ENCODE peak calls at places on chromosomes 2 and 18, in five cellular contexts. K is lower lobe of right lung, V is thoracic aorta, T is DND-41, S is pancreas. U is an unnamed sample. For H3K36me3, the result is how much of the 10 kb centered on the place peaks cover.

GRCh38 chr18:55439036-55439435 is 149.0 kb downstream of the TCF4 start:
- DNase-seq in K (no peak), V (no peak), T (no peak), S (no peak), U (no peak)

GRCh38 chr2:24671230-24671629 is 122.0 kb downstream of the PTRHD1 start:
- DNase-seq in K (no peak), V (no peak), T (no peak), S (no peak), U (no peak)

GRCh38 chr2:48829569-48829968 is 74.0 kb upstream of the LHCGR start:
- DNase-seq in K (no peak), V (no peak), T (no peak), S (no peak), U (no peak)

GRCh38 chr2:43985359-43985758 is 10.4 kb downstream of the LRPPRC start:
- DNase-seq in K (no peak), V (no peak), T (no peak), S (no peak), U (no peak)

GRCh38 chr2:71538241-71538640 is 84.9 kb downstream of the DYSF start:
- DNase-seq in K (no peak), V (no peak), T (no peak), S (no peak), U (no peak)

GRCh38 chr2:138531913-138532312 is 30.3 kb downstream of the SPOPL start:
- DNase-seq in K (no peak), V (no peak), T (no peak), S (no peak), U (no peak)

GRCh38 chr2:220090050-220090449 is 462.6 kb downstream of the SLC4A3 start:
- DNase-seq in K (no peak), V (no peak), T (no peak), S (no peak), U (no peak)

GRCh38 chr2:10448208-10448645 is at the start of gene ODC1:
- DNase-seq in K (peak), V (peak), T (peak), S (peak), U (peak)

GRCh38 chr18:28794459-28795245 is 617.7 kb upstream of the CDH2 start:
- DNase-seq in K (no peak), V (no peak), T (no peak), S (no peak), U (no peak)

GRCh38 chr2:113930448-113930847 is 40.6 kb downstream of the ACTR3 start:
- DNase-seq in K (no peak), V (no peak), T (no peak), S (no peak), U (no peak)

GRCh38 chr2:160402997-160403979 is 90.3 kb downstream of the RBMS1 start:
- DNase-seq in K (no peak), V (no peak), T (no peak), S (no peak), U (no peak)

GRCh38 chr2:25808006-25808383 is 70.3 kb downstream of the ASXL2 start:
- DNase-seq in K (no peak), V (no peak), T (no peak), S (no peak), U (no peak)

GRCh38 chr2:216560695-216561370 is 62.2 kb downstream of the RPL37A start:
- DNase-seq in K (no peak), V (peak), T (no peak), S (no peak), U (peak)

GRCh38 chr2:129906139-129906860 is 73.2 kb upstream of the RAB6C start:
- DNase-seq in K (no peak), V (no peak), T (no peak), S (peak), U (no peak)

GRCh38 chr18:62616331-62616805 is 93.5 kb downstream of the ZCCHC2 start:
- DNase-seq in K (no peak), V (no peak), T (no peak), S (no peak), U (no peak)

GRCh38 chr2:235669983-235670962 is 176.4 kb downstream of the AGAP1 start:
- DNase-seq in K (peak), V (no peak), T (no peak), S (peak), U (peak)

GRCh38 chr2:18934886-18935285 is 345.5 kb upstream of the NT5C1B start:
- DNase-seq in K (no peak), V (no peak), T (no peak), S (no peak), U (no peak)

GRCh38 chr2:9071032-9071431 is 67.5 kb upstream of the MBOAT2 start:
- DNase-seq in K (no peak), V (no peak), T (no peak), S (no peak), U (no peak)

GRCh38 chr2:36695746-36696415 is 626 bp upstream of the VIT start:
- DNase-seq in K (no peak), V (no peak), T (no peak), S (no peak), U (no peak)

GRCh38 chr2:183242937-183243336 is 118.7 kb downstream of the NUP35 start:
- DNase-seq in K (no peak), V (no peak), T (no peak), S (no peak), U (no peak)

GRCh38 chr2:127095367-127095641 is 11.7 kb downstream of the BIN1 start:
- DNase-seq in K (peak), V (no peak), T (no peak), S (no peak), U (no peak)

GRCh38 chr2:189302274-189302948 is 122.8 kb upstream of the COL5A2 start:
- DNase-seq in K (no peak), V (no peak), T (no peak), S (no peak), U (no peak)

GRCh38 chr18:34933880-34934689 is 107.1 kb upstream of the MAPRE2 start:
- DNase-seq in K (no peak), V (no peak), T (no peak), S (no peak), U (no peak)

GRCh38 chr18:4004176-4004829 is 450.8 kb downstream of the DLGAP1 start:
- DNase-seq in K (no peak), V (no peak), T (no peak), S (no peak), U (no peak)

GRCh38 chr2:141906673-141907072 is 224.1 kb downstream of the LRP1B start:
- DNase-seq in K (no peak), V (no peak), T (no peak), S (no peak), U (no peak)

GRCh38 chr2:44310287-44310686 is 35.0 kb downstream of the SLC3A1 start:
- DNase-seq in K (no peak), V (no peak), T (no peak), S (no peak), U (no peak)

DNA sequence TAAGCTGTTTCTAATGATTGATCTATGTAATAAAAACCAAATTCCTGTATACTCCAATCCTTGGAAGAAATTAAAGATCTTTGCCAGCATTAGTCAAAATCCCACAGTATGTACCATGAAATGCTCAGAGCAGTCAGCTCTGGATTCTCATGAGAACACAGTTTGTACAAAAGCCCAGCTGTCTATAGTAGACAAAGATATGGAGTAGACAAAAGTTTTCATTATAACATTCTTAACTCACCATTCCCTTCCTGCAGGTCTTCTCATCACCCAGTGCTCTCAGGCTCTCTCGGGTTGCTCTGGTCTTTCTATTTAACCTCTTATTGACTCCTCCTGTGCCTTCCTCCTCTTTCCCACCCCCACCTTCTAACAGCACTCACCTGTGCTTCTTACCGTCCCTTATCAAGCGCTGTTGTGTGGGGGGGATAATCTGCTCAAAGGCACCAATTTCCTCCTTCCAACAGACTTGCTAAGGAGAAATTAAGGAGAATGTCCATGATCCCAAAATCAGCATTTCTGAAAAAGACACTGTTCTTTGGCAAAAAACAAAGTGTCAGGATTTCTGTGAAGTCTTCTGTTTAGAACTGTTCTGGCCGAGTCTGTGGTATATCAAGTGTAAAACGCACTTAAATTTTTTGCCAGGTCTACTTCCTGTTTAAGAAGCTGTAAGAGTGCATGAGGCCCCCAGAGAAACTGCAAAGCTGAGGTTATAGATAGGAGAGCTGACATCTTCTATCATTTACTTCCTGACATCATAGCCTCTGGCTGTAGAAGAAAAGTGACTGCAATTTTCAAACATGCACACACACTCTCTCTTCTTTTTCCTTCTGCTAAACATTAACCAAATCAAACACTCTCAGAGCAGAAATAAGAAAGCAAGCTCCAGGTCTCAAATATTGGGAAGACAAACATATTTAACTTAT is 144.1 kb downstream of the EVA1A start:
- DNase-seq in K (no peak), V (no peak), T (peak), S (no peak), U (no peak)
- H3K4me3 ChIP-seq in K (peak), V (no peak), T (peak), S (no peak), U (no peak)

GRCh38 chr2:181528441-181528840 is 71.3 kb downstream of the ITGA4 start:
- DNase-seq in K (no peak), V (no peak), T (no peak), S (no peak), U (no peak)

GRCh38 chr2:181523756-181524155 is 66.6 kb downstream of the ITGA4 start:
- DNase-seq in K (no peak), V (no peak), T (no peak), S (no peak), U (no peak)

GRCh38 chr2:181526014-181526413 is 68.8 kb downstream of the ITGA4 start:
- DNase-seq in K (no peak), V (no peak), T (no peak), S (no peak), U (no peak)

DNA sequence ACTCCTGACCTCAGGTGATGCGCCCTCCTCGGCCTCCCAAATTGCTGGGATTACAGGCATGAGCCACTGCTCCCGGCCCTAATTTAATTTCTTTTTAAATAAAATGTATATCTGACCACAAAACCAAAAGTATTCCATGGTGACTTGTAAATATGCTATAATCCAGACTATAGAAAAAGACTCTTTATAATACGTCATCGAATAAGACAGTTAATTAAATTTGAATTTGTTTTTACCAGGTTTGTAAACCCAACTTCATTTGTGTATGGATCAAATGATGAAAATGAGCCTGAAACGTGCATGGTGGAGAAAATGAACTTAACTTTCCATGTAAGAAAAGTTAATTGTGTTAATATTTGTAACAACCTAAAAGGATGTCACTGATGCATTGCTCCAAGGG is 69.9 kb downstream of the ITGA4 start:
- DNase-seq in K (no peak), V (no peak), T (no peak), S (no peak), U (no peak)
- H3K36me3 ChIP-seq in K (under half), V (under half), T (half or more), S (under half), U (under half)

DNA sequence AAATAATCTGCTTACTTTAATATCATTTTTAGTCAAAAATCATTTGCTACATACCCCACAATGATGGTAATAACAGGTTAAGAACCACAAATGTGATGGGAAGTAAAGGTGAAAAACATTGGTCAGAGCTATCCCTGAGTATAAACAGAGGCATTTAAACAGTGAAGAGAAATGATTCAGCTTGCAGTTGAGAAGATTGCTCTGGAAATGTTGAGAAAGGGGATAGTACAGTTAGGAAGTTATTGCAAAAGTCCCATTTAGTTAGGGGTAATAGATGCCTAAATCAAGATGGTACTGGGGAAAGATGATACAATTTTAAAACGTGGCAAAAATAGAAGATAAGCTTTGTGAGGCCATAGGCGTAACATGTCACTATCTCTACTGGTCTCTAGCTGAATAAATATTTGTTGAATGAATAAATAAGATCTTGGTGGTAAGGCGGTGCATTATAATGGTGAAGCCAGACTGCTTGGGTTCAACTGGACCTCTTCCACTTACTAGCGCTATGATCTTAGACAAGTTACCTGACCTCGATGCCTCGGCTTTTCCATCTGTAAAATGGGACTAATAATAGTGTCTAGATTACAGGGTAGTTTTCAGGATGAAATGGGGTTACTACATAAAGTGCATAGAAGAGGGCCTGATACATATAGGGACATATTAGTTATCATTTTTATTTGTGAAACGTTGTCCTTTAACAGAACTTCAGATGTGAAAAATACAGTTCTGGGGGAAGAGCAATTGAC is 2.0 kb upstream of the BZW1 start:
- DNase-seq in K (no peak), V (no peak), T (no peak), S (no peak), U (no peak)
- H3K27ac ChIP-seq in K (peak), V (peak), T (no peak), S (peak), U (peak)

GRCh38 chr2:12259497-12259896 is 457.2 kb upstream of the TRIB2 start:
- DNase-seq in K (no peak), V (no peak), T (no peak), S (no peak), U (no peak)
- H3K4me3 ChIP-seq in K (no peak), V (no peak), T (no peak), S (no peak), U (no peak)

GRCh38 chr2:238255636-238256035 is 15.8 kb upstream of the HES6 start:
- DNase-seq in K (peak), V (no peak), T (no peak), S (no peak), U (no peak)
- H3K36me3 ChIP-seq in K (half or more), V (half or more), T (half or more), S (under half), U (half or more)